ENCODE peak calls at places on chromosomes 4 and X, in five cellular contexts. G is AG04450, U is dorsolateral prefrontal cortex, W is endothelial cell, Y is astrocyte of the spinal cord. K is an unnamed sample.
A peak's percentile ranks its signal among the peaks of the same experiment; 100 is the strongest.

GRCh38 chr4:93030670-93031069 is 726.9 kb downstream of the GRID2 start:
- DNase-seq in W (no peak), G (no peak), Y (no peak), U (no peak), K (no peak)

GRCh38 chr4:143140696-143141095 is 44.0 kb upstream of the USP38 start:
- DNase-seq in Y (no peak), G (no peak), U (no peak), W (no peak), K (no peak)

GRCh38 chrX:17361620-17362019 is 13.4 kb upstream of the NHS start:
- DNase-seq in Y (no peak), W (peak; percentile 20), G (no peak), U (no peak), K (no peak)

GRCh38 chr4:139022835-139023234 is 7.3 kb downstream of the NOCT start:
- DNase-seq in U (no peak), Y (no peak), G (no peak), W (no peak), K (no peak)

GRCh38 chr4:49063670-49064069 is 77.6 kb downstream of the CWH43 start:
- DNase-seq in Y (no peak), W (no peak), G (no peak), U (no peak), K (no peak)

GRCh38 chr4:154622598-154622997 is 10.1 kb upstream of the FGG start:
- DNase-seq in W (peak; percentile 17), Y (peak; percentile 50), U (no peak), G (peak; percentile 11), K (no peak)

GRCh38 chr4:112327950-112328349 is 30.8 kb downstream of the ALPK1 start:
- DNase-seq in U (no peak), Y (peak; percentile 72), W (no peak), G (peak; percentile 29), K (no peak)

GRCh38 chr4:85166318-85166717 is 199.8 kb upstream of the WDFY3 start:
- DNase-seq in G (no peak), U (no peak), Y (no peak), W (no peak), K (no peak)

GRCh38 chr4:108045687-108046024 is 56.0 kb downstream of the HADH start:
- DNase-seq in U (no peak), Y (peak; percentile 29), G (no peak), W (no peak), K (no peak)

GRCh38 chr4:114907514-114908099 is 205.8 kb downstream of the NDST4 start:
- DNase-seq in U (no peak), W (no peak), Y (no peak), G (no peak), K (no peak)

GRCh38 chr4:108611360-108611759 is 9.0 kb upstream of the RPL34 start:
- DNase-seq in U (no peak), Y (no peak), W (no peak), G (no peak), K (no peak)

GRCh38 chr4:6767725-6768538 is 14.6 kb upstream of the KIAA0232 start:
- DNase-seq in W (no peak), U (no peak), G (no peak), Y (no peak), K (no peak)

GRCh38 chrX:65985211-65985610 is 54.7 kb downstream of the VSIG4 start:
- DNase-seq in U (no peak), W (no peak), G (no peak), Y (no peak), K (no peak)

GRCh38 chrX:33183366-33183765 is 28.0 kb downstream of the DMD start:
- DNase-seq in Y (peak; percentile 51), G (peak; percentile 44), W (no peak), U (no peak), K (no peak)

GRCh38 chr4:80266902-80267380 is 477 bp downstream of the FGF5 start:
- DNase-seq in G (no peak), U (peak; percentile 38), W (peak; percentile 31), Y (peak; percentile 59), K (no peak)

GRCh38 chr4:71307729-71308128 is 31.1 kb upstream of the SLC4A4 start:
- DNase-seq in G (no peak), W (no peak), U (no peak), Y (no peak), K (no peak)

GRCh38 chr4:186191266-186192067 is at the start of gene CYP4V2:
- DNase-seq in U (peak; percentile 70), G (peak; percentile 26), W (peak; percentile 76), Y (peak; percentile 77), K (peak; percentile 73)
- TF ChIP-seq CTCF in U (peak; percentile 39), G (peak; percentile 28), W (no peak), Y (peak; percentile 20), K (no peak)

GRCh38 chr4:88659061-88659889 is 38.4 kb downstream of the NAP1L5 start:
- DNase-seq in U (peak; percentile 38), Y (peak; percentile 64), G (peak; percentile 26), W (peak; percentile 44), K (no peak)
- TF ChIP-seq CTCF in U (peak; percentile 55), Y (peak; percentile 68), G (peak; percentile 76), W (peak; percentile 51), K (no peak)

DNA sequence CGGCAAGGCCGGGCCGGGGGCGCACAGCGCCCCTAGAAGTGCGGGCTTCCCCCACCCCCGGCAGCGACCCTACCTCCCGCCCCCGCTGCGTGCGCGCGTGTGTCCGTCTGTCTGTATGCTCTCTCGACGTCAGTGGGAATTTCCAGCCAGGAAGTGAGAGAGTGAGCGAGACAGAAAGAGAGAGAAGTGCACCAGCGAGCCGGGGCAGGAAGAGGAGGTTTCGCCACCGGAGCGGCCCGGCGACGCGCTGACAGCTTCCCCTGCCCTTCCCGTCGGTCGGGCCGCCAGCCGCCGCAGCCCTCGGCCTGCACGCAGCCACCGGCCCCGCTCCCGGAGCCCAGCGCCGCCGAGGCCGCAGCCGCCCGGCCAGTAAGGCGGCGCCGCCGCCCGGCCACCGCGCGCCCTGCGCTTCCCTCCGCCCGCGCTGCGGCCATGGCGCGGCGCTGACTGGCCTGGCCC is at the start of gene NFKB1:
- DNase-seq in G (peak; percentile 50), Y (peak; percentile 71), W (peak; percentile 59), U (no peak), K (peak; percentile 66)
- TF ChIP-seq CTCF in G (no peak), Y (no peak), W (no peak), U (no peak), K (no peak)

GRCh38 chr4:95122001-95122400 is 364.2 kb downstream of the BMPR1B start:
- DNase-seq in Y (no peak), W (no peak), U (no peak), G (no peak), K (no peak)

GRCh38 chr4:95129036-95129435 is 371.3 kb downstream of the BMPR1B start:
- DNase-seq in W (no peak), G (no peak), U (no peak), Y (peak; percentile 76), K (no peak)

GRCh38 chr4:95120456-95120855 is 362.7 kb downstream of the BMPR1B start:
- DNase-seq in Y (no peak), W (no peak), U (no peak), G (no peak), K (no peak)

GRCh38 chr4:95129708-95130343 is 372.1 kb downstream of the BMPR1B start:
- DNase-seq in U (no peak), G (peak; percentile 96), W (no peak), Y (peak; percentile 99), K (no peak)

DNA sequence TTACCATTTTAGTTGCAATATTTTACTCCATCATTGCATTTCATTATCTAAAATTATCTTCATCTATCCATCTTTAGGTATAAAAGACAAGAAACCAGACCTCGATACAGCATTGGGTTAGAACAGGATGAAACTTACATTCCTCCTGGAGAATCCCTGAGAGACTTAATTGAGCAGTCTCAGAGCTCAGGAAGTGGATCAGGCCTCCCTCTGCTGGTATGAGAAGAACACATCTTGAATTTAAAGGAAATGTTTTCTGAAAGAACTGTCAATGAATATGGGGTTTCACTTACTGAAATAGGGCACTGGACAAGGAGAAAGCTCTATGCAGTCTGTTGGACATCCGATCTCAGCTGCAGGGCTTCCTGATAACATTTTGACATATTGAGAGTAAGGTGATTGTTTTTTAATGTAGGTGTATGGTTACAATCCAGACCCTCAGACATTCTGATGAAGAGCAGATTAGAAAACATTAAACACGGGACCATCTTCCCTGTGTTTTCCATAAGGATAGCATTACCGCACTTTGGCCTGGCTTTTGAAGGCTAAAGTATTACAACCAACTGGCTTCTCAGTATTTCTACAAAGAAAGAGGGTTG is 367.2 kb downstream of the BMPR1B start:
- DNase-seq in G (peak; percentile 39), W (peak; percentile 34), Y (peak; percentile 81), U (no peak), K (no peak)
- TF ChIP-seq CTCF in G (peak; percentile 76), W (peak; percentile 35), Y (peak; percentile 62), U (peak; percentile 51), K (no peak)

K was measured in mesothelial cell of epicardium.